ENCODE peak calls at places on chromosomes 4 and X, in eight cellular contexts. B, S, D, K, W, F, R and I are unnamed samples.

GRCh38 chr4:833731-834367 is 7.9 kb upstream of the CPLX1 start:
- DNase-seq in D (no peak), K (no peak), W (no peak), F (no peak), B (no peak), R (no peak), S (no peak), I (no peak)

GRCh38 chr4:1713003-1713397 is 881 bp upstream of the SLBP start:
- DNase-seq in F (no peak), K (no peak), S (no peak), D (no peak), R (no peak), B (no peak), W (no peak), I (no peak)

GRCh38 chr4:74267998-74268606 is 40.2 kb upstream of the EPGN start:
- DNase-seq in D (no peak), W (no peak), S (no peak), F (peak; percentile 78), R (peak; percentile 54), B (no peak), K (no peak), I (peak; percentile 47)

GRCh38 chrX:17007134-17007768 is 60.8 kb downstream of the REPS2 start:
- DNase-seq in S (no peak), B (no peak), D (peak; percentile 2), K (no peak), R (peak; percentile 34), F (peak; percentile 32), W (no peak), I (peak; percentile 30)

GRCh38 chr4:71456841-71457240 is 118.0 kb downstream of the SLC4A4 start:
- DNase-seq in S (no peak), K (no peak), F (peak; percentile 47), B (no peak), R (peak; percentile 92), W (no peak), D (no peak), I (peak; percentile 3)

GRCh38 chr4:111934294-111934693 is 211.0 kb upstream of the FAM241A start:
- DNase-seq in B (no peak), F (no peak), R (peak; percentile 43), K (no peak), D (no peak), S (no peak), W (no peak), I (no peak)

GRCh38 chrX:131063613-131064012 is 5.5 kb downstream of the ARHGAP36 start:
- DNase-seq in B (no peak), S (no peak), F (no peak), R (no peak), W (no peak), D (no peak), K (no peak), I (no peak)

GRCh38 chrX:128781506-128781905 is 729.3 kb upstream of the ACTRT1 start:
- DNase-seq in S (no peak), B (no peak), F (no peak), W (no peak), R (no peak), D (peak; percentile 64), K (no peak), I (no peak)

GRCh38 chr4:8403173-8403753 is 37.3 kb downstream of the ACOX3 start:
- DNase-seq in K (peak; percentile 19), W (peak; percentile 34), S (peak; percentile 30), B (no peak), R (peak; percentile 73), D (peak; percentile 38), F (peak; percentile 86), I (peak; percentile 72)

GRCh38 chr4:89242864-89243740 is 64.5 kb downstream of the GPRIN3 start:
- DNase-seq in W (no peak), B (peak; percentile 27), S (no peak), K (no peak), F (no peak), R (no peak), D (no peak), I (no peak)

GRCh38 chr4:76779740-76780459 is 118.0 kb downstream of the SOWAHB start:
- DNase-seq in W (no peak), K (no peak), S (no peak), D (no peak), F (peak; percentile 25), R (no peak), B (no peak), I (no peak)

GRCh38 chr4:168923526-168924194 is 86.4 kb downstream of the CBR4 start:
- DNase-seq in K (no peak), R (peak; percentile 81), D (peak; percentile 65), W (peak; percentile 12), F (peak; percentile 86), S (no peak), B (peak; percentile 17), I (peak; percentile 55)

GRCh38 chr4:5895287-5895686 is 2.4 kb upstream of the CRMP1 start:
- DNase-seq in D (no peak), F (peak; percentile 19), W (no peak), R (no peak), B (no peak), S (no peak), K (no peak), I (no peak)

GRCh38 chrX:88977835-88978234 is 230.8 kb downstream of the CPXCR1 start:
- DNase-seq in K (no peak), S (no peak), D (no peak), W (no peak), B (no peak), F (no peak), R (no peak), I (no peak)

GRCh38 chrX:136835761-136836160 is 44.8 kb downstream of the RBMX start:
- DNase-seq in R (no peak), W (no peak), F (no peak), S (no peak), K (no peak), B (no peak), D (no peak), I (no peak)

GRCh38 chrX:101219840-101220191 is 230 bp downstream of the DRP2 start:
- DNase-seq in W (no peak), B (no peak), S (no peak), R (peak; percentile 51), D (no peak), F (peak; percentile 35), K (no peak), I (peak; percentile 21)

GRCh38 chrX:37060999-37061398 is 52.8 kb downstream of the FAM47C start:
- DNase-seq in W (no peak), B (no peak), K (no peak), F (peak; percentile 44), R (peak; percentile 17), D (peak; percentile 48), S (no peak), I (peak; percentile 5)

GRCh38 chr4:155047755-155048154 is 160.7 kb upstream of the NPY2R start:
- DNase-seq in K (no peak), F (peak; percentile 82), B (no peak), W (no peak), D (no peak), S (no peak), R (no peak), I (peak; percentile 55)

GRCh38 chr4:139704915-139705485 is 39.4 kb downstream of the MGST2 start:
- DNase-seq in W (no peak), S (no peak), R (no peak), K (no peak), D (peak; percentile 2), B (no peak), F (peak; percentile 27), I (no peak)

GRCh38 chr4:22427676-22428075 is 88.2 kb downstream of the ADGRA3 start:
- DNase-seq in K (no peak), F (no peak), W (no peak), S (no peak), R (no peak), B (no peak), D (no peak), I (no peak)

GRCh38 chr4:59960143-59960542 is 1240.0 kb upstream of the ADGRL3 start:
- DNase-seq in F (no peak), K (no peak), W (no peak), D (no peak), B (no peak), R (no peak), S (no peak), I (no peak)

GRCh38 chrX:147953976-147954375 is 27.2 kb upstream of the FMR1NB start:
- DNase-seq in S (no peak), R (no peak), K (no peak), F (peak; percentile 6), D (no peak), W (no peak), B (no peak), I (no peak)

GRCh38 chrX:65932173-65933084 is 107.5 kb downstream of the VSIG4 start:
- DNase-seq in W (no peak), K (no peak), S (no peak), F (no peak), R (no peak), D (peak; percentile 4), B (no peak), I (no peak)

GRCh38 chr4:107876096-107876495 is 51.4 kb downstream of the SGMS2 start:
- DNase-seq in S (no peak), F (no peak), B (no peak), D (no peak), K (no peak), W (no peak), R (no peak), I (no peak)

GRCh38 chr4:26297219-26297618 is 23.6 kb upstream of the RBPJ start:
- DNase-seq in R (no peak), D (no peak), B (no peak), K (no peak), S (no peak), F (no peak), W (no peak), I (no peak)

GRCh38 chrX:104113237-104113965 is 1.1 kb downstream of the ZCCHC18 start:
- DNase-seq in R (peak; percentile 37), W (peak; percentile 41), F (peak; percentile 42), D (peak; percentile 58), S (peak; percentile 21), B (peak; percentile 12), K (no peak), I (peak; percentile 28)

GRCh38 chr4:181775298-181775697 is 467.9 kb upstream of the TENM3 start:
- DNase-seq in F (no peak), B (no peak), S (no peak), W (no peak), K (no peak), D (no peak), R (no peak), I (no peak)